ENCODE peak calls at places on chromosome 1, in four cellular contexts. Q is neuronal stem cell, V is H1, I is mesenchymal stem cell. X is an unnamed sample.
A peak's percentile ranks its signal among the peaks of the same experiment; 100 is the strongest.

GRCh38 chr1:207259391-207259790 is 62.1 kb upstream of the CD55 start:
- DNase-seq in Q (no peak), V (no peak), I (peak; percentile 30), X (peak; percentile 19)

GRCh38 chr1:168092566-168093355 is 44.0 kb downstream of the GPR161 start:
- DNase-seq in Q (no peak), V (no peak), I (peak; percentile 8), X (no peak)

GRCh38 chr1:41898191-41898713 is 20.5 kb downstream of the HIVEP3 start:
- DNase-seq in Q (no peak), V (no peak), I (peak; percentile 85), X (peak; percentile 62)

GRCh38 chr1:205161071-205161470 is 39.3 kb upstream of the RBBP5 start:
- DNase-seq in Q (no peak), V (no peak), I (no peak), X (no peak)

GRCh38 chr1:199866210-199866617 is 161.3 kb upstream of the NR5A2 start:
- DNase-seq in Q (no peak), V (no peak), I (no peak), X (no peak)

GRCh38 chr1:231357831-231358354 is 19.8 kb downstream of the SPRTN start:
- DNase-seq in Q (peak; percentile 38), V (no peak), I (peak; percentile 78), X (peak; percentile 79)

GRCh38 chr1:27521336-27522147 is 31.6 kb upstream of the WASF2 start:
- DNase-seq in Q (no peak), V (no peak), I (no peak), X (no peak)

GRCh38 chr1:4796999-4797375 is 142.6 kb downstream of the AJAP1 start:
- DNase-seq in Q (no peak), V (no peak), I (no peak), X (no peak)

GRCh38 chr1:239389703-239390102 is 3.3 kb downstream of the CHRM3 start:
- DNase-seq in Q (no peak), V (no peak), I (no peak), X (no peak)

GRCh38 chr1:180920702-180921101 is 8.0 kb downstream of the KIAA1614 start:
- DNase-seq in Q (no peak), V (no peak), I (no peak), X (no peak)

GRCh38 chr1:241276391-241276790 is 80.6 kb downstream of the RGS7 start:
- DNase-seq in Q (no peak), V (no peak), I (no peak), X (no peak)

GRCh38 chr1:91032349-91032748 is 10.5 kb upstream of the ZNF644 start:
- DNase-seq in Q (no peak), V (no peak), I (no peak), X (no peak)

GRCh38 chr1:39104158-39105060 is 78.3 kb downstream of the NDUFS5 start:
- DNase-seq in Q (no peak), V (no peak), I (peak; percentile 69), X (no peak)

GRCh38 chr1:97364086-97364485 is 556.7 kb downstream of the DPYD start:
- DNase-seq in Q (no peak), V (no peak), I (peak; percentile 27), X (peak; percentile 73)

DNA sequence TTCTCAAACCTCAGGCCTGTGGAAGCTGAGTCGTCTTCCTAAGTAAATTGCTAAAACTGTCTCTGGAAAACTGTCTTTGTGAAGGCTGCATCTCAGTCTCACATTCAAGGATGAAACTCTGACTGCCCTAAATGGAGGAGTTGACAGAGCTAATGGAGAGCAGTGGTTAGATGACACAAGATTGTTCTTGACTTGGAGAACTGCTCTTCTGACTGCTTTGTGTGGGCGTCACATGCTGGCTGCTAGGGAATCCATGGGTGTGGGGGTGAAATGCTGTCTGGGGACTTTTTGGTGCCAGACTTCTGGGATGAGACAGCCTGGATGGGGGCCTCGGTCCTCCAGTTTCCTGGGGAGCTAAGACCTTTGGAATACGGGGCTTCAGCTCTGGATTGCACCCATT is 24.5 kb upstream of the TSPAN2 start:
- DNase-seq in Q (no peak), V (no peak), I (no peak), X (peak; percentile 35)
- H4K8ac ChIP-seq in Q (no peak overlapping the region), V (no peak overlapping the region), I (no peak overlapping the region), X (no peak overlapping the region)

GRCh38 chr1:32014937-32015363 is 1.3 kb downstream of the KHDRBS1 start:
- DNase-seq in Q (no peak), V (no peak), I (no peak), X (no peak)

GRCh38 chr1:32014199-32014936 is 700 bp downstream of the KHDRBS1 start:
- DNase-seq in Q (peak; percentile 20), V (no peak), I (peak; percentile 69), X (peak; percentile 36)

GRCh38 chr1:32012709-32013385 is 821 bp upstream of the KHDRBS1 start:
- DNase-seq in Q (peak; percentile 6), V (no peak), I (no peak), X (no peak)

GRCh38 chr1:32010246-32010645 is 3.4 kb upstream of the KHDRBS1 start:
- DNase-seq in Q (no peak), V (no peak), I (no peak), X (no peak)

DNA sequence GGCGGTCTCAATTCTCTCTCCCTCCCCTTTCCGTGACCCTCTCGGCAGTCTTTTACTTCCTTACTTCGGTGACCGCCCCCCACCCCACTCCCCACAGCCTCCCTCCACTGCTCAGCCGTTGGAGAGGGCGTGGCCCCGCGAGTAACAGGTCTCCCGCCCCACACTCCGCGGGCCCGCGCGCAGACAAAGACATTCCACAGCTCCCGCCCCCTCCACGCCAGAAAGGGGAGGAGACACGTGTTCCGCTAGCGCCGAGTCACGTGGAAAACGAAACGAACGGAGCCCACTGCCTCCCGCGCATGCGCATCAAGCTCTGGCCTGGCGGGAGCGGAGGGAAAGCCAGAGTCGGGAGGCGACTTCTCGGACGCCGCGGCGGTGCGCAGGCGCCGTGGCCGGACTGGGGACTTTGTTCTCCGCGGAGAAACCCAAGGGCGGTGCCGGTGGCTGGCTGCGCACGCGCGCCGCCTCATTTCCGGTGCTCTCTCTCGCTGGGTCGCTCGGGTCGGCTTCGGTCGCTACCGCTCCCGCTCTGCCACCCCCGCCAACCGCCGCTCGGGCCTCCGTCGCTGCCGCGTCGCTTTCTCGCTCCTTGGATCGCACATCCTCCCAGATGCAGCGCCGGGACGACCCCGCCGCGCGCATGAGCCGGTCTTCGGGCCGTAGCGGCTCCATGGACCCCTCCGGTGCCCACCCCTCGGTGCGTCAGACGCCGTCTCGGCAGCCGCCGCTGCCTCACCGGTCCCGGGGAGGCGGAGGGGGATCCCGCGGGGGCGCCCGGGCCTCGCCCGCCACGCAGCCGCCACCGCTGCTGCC is at the start of gene KHDRBS1:
- DNase-seq in Q (peak; percentile 99), V (peak; percentile 93), I (peak; percentile 99), X (peak; percentile 99)
- H4K8ac ChIP-seq in Q (peak within 1 kb of the TSS; percentile 23), V (peak within 1 kb of the TSS; percentile 91), I (peak within 1 kb of the TSS; percentile 98), X (peak within 1 kb of the TSS; percentile 97)

GRCh38 chr1:237670296-237670695 is 220.4 kb downstream of the ZP4 start:
- DNase-seq in Q (no peak), V (no peak), I (no peak), X (no peak)

GRCh38 chr1:237671935-237672334 is 218.8 kb downstream of the ZP4 start:
- DNase-seq in Q (no peak), V (no peak), I (no peak), X (no peak)

GRCh38 chr1:237672748-237673147 is 218.0 kb downstream of the ZP4 start:
- DNase-seq in Q (no peak), V (no peak), I (no peak), X (no peak)

DNA sequence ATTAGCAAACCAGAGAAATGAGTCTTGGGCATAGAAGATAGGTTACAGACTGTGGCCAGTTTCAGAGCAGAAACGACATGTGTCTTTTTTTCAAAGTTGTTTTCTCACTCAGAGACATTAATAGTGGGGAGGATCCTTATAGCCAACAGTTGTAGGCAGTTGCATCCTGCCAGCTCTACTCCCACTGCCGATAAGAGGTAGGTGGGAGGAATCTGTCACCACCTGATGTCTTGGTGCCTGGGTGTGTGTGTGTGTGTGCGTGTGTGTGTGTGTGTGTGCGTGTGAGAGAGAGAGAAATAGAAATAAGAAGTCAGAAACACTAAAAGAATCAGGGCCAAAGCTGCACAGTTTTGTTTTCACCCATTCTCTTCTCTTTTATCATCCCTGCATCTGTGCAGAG is 219.5 kb downstream of the ZP4 start:
- DNase-seq in Q (no peak), V (no peak), I (no peak), X (no peak)
- H4K8ac ChIP-seq in Q (no peak overlapping the region), V (no peak overlapping the region), I (no peak overlapping the region), X (no peak overlapping the region)

GRCh38 chr1:35807614-35808375 is at the start of gene AGO4:
- DNase-seq in Q (peak; percentile 67), V (no peak), I (peak; percentile 60), X (peak; percentile 33)
- H4K8ac ChIP-seq in Q (no peak within 1 kb of the TSS), V (peak within 1 kb of the TSS; percentile 36), I (peak within 1 kb of the TSS; percentile 94), X (peak within 1 kb of the TSS; percentile 70)

GRCh38 chr1:175270361-175270760 is 77.8 kb upstream of the KIAA0040 start:
- DNase-seq in Q (no peak), V (no peak), I (no peak), X (no peak)

GRCh38 chr1:175268720-175269119 is 76.1 kb upstream of the KIAA0040 start:
- DNase-seq in Q (no peak), V (no peak), I (no peak), X (no peak)

GRCh38 chr1:175267716-175268416 is 75.3 kb upstream of the KIAA0040 start:
- DNase-seq in Q (no peak), V (no peak), I (peak; percentile 56), X (no peak)

GRCh38 chr1:175272361-175272760 is 79.8 kb upstream of the KIAA0040 start:
- DNase-seq in Q (no peak), V (no peak), I (no peak), X (no peak)

DNA sequence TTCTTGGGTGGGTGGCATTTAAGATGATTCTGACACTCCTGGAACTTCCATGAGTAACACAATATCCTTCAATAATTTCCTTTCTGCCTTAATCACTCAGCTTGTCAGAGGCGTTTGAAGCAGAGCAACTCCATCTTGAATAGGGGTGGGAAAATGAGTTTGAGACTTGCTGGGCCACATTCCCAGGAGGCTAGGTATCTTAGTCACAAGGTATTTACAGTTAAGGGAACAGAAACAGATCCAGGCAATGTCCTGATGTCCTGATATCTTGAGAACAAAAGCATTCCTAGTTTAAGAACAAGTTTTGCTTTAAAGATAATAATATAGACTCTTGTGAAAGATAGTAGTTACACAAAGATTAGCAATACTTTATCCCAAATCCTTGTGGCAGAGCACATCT is 76.6 kb upstream of the KIAA0040 start:
- DNase-seq in Q (no peak), V (no peak), I (no peak), X (no peak)
- H4K8ac ChIP-seq in Q (no peak overlapping the region), V (no peak overlapping the region), I (no peak overlapping the region), X (no peak overlapping the region)

DNA sequence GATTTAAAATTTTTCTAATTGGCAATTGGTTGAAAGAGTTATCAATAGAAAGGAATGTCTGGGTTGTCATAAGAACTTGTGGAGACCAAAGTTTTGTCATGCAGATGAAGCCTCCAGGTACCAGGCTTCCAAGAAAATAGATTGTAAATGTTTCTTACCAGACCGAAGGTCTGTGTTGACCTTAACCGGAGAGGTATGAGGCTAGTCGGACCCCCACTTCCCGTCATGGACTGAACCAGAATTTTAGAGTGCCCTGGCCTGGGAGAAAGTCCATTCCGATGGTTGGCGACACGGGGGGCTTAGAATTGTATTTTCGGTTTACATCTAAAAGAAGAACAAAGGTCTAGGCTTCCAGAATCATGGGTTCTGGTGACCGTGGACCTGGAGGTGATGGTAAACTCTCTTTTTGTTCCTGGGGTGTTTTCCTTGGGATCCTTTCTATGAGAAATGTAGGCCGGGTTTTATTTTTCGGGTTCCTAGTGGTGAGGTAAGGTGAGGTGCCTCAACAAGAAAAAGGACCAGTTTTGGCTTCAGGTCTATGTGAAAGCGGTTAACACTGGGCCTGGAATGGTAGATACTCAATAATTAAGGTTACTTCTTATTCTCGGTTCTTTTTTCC is 405 bp upstream of the UHMK1 start:
- DNase-seq in Q (no peak), V (no peak), I (no peak), X (no peak)
- H4K8ac ChIP-seq in Q (no peak overlapping the region), V (no peak overlapping the region), I (peak overlapping the region; percentile 86), X (peak overlapping the region; percentile 100)

GRCh38 chr1:95262928-95263327 is 28.9 kb downstream of the RWDD3 start:
- DNase-seq in Q (no peak), V (no peak), I (no peak), X (no peak)
- H4K8ac ChIP-seq in Q (no peak overlapping the region), V (no peak overlapping the region), I (no peak overlapping the region), X (no peak overlapping the region)

X was measured in IMR-90.